ENCODE peak calls at places on chromosomes 16 and 17, in five cellular contexts. L, R, N, U and Y are unnamed samples.
A peak's percentile ranks its signal among the peaks of the same experiment; 100 is the strongest.

GRCh38 chr16:65071371-65072311 is 50.2 kb downstream of the CDH11 start:
- DNase-seq in L (peak; percentile 58), R (no peak), N (peak; percentile 12), U (no peak), Y (no peak)

GRCh38 chr16:81707411-81708321 is 71.4 kb upstream of the PLCG2 start:
- DNase-seq in L (peak; percentile 37), R (no peak), N (peak; percentile 84), U (no peak), Y (no peak)

GRCh38 chr16:87918314-87918713 is 18.0 kb downstream of the CA5A start:
- DNase-seq in L (no peak), R (no peak), N (no peak), U (no peak), Y (no peak)

GRCh38 chr16:88631920-88632586 is 6.3 kb upstream of the IL17C start:
- DNase-seq in L (no peak), R (no peak), N (no peak), U (no peak), Y (no peak)

GRCh38 chr16:85465328-85466307 is 147.5 kb upstream of the GSE1 start:
- DNase-seq in L (peak; percentile 90), R (peak; percentile 56), N (no peak), U (no peak), Y (peak; percentile 56)

GRCh38 chr16:58854392-58854791 is 120.3 kb upstream of the GOT2 start:
- DNase-seq in L (no peak), R (no peak), N (no peak), U (no peak), Y (no peak)

GRCh38 chr17:74147436-74147835 is 56.0 kb upstream of the RPL38 start:
- DNase-seq in L (no peak), R (no peak), N (no peak), U (no peak), Y (no peak)

GRCh38 chr16:51524555-51525373 is 373.7 kb upstream of the SALL1 start:
- DNase-seq in L (no peak), R (peak; percentile 54), N (no peak), U (no peak), Y (no peak)

GRCh38 chr17:43224146-43224705 is 4.2 kb downstream of the CCDC200 start:
- DNase-seq in L (no peak), R (no peak), N (no peak), U (no peak), Y (no peak)

GRCh38 chr17:50487213-50488096 is 8.8 kb downstream of the RSAD1 start:
- DNase-seq in L (no peak), R (no peak), N (no peak), U (no peak), Y (no peak)

GRCh38 chr17:69575346-69575761 is 160.9 kb downstream of the MAP2K6 start:
- DNase-seq in L (no peak), R (no peak), N (no peak), U (no peak), Y (no peak)